ENCODE peak calls at places on chromosome 18, in ten cellular contexts. R is CMK; L is activated naive CD4-positive, alpha-beta T cell; Q is AG20443; G is NCI-H1105 treated with DMSO at 0.1 percent for 48 hours; A is stimulated activated CD4-positive, alpha-beta T cell treated with anti-CD3 and anti-CD28 coated beads, Interleukin-15, amount 100 ng/mL, for 1 hour; M is HCEC 1CT; O is HT1080; H is glomerular endothelial cell; E is fibroblast of gingiva. C is an unnamed sample.
A peak's percentile ranks its signal among the peaks of the same experiment; 100 is the strongest.

GRCh38 chr18:59908790-59909189 is 9.0 kb downstream of the PMAIP1 start:
- DNase-seq in M (peak; percentile 61), A (no peak), E (no peak), R (no peak), G (no peak), Q (no peak), H (no peak), L (no peak), O (peak; percentile 64), C (no peak)

GRCh38 chr18:62829936-62830335 is 114.6 kb downstream of the PHLPP1 start:
- DNase-seq in E (no peak), H (no peak), R (no peak), M (peak; percentile 48), Q (no peak), L (no peak), O (no peak), A (no peak), G (no peak), C (no peak)

GRCh38 chr18:45836242-45837215 is 11.1 kb downstream of the SIGLEC15 start:
- DNase-seq in M (no peak), G (no peak), R (no peak), Q (no peak), O (no peak), E (no peak), A (no peak), L (no peak), H (no peak), C (no peak)

GRCh38 chr18:48314694-48315093 is 94.5 kb downstream of the ZBTB7C start:
- DNase-seq in O (no peak), H (no peak), M (no peak), A (no peak), L (no peak), G (peak; percentile 74), E (no peak), R (no peak), Q (no peak), C (no peak)

GRCh38 chr18:48007955-48008701 is 77.7 kb upstream of the SMAD2 start:
- DNase-seq in H (no peak), R (no peak), A (no peak), O (no peak), Q (peak; percentile 91), M (no peak), G (peak; percentile 60), L (peak; percentile 5), E (peak; percentile 71), C (no peak)

GRCh38 chr18:7755753-7756475 is 188.8 kb downstream of the PTPRM start:
- DNase-seq in M (peak; percentile 27), H (no peak), Q (no peak), R (no peak), G (no peak), O (no peak), A (no peak), L (no peak), E (peak; percentile 82), C (no peak)

GRCh38 chr18:26438980-26439379 is 109.4 kb downstream of the KCTD1 start:
- DNase-seq in M (no peak), G (no peak), L (no peak), H (no peak), O (no peak), E (no peak), Q (no peak), A (no peak), R (no peak), C (no peak)

GRCh38 chr18:46756559-46757201 is at the start of gene ST8SIA5:
- DNase-seq in A (no peak), O (no peak), L (no peak), M (no peak), G (peak; percentile 45), E (no peak), H (no peak), Q (no peak), R (no peak), C (no peak)

C was measured in central memory CD8-positive, alpha-beta T cell.